ENCODE peak calls at places on chromosomes 16 and 17, in five cellular contexts. U is A549, Y is HCT116, K is GM12878, H is SK-N-SH. F is an unnamed sample.

GRCh38 chr16:9351440-9351839 is 260.0 kb downstream of the HAPSTR1 start:
- DNase-seq in U (no peak), Y (peak; percentile 12), K (no peak), H (no peak), F (no peak)

GRCh38 chr17:59330314-59330942 is 1.0 kb upstream of the YPEL2 start:
- DNase-seq in U (peak; percentile 76), Y (no peak), K (no peak), H (no peak), F (peak; percentile 14)

GRCh38 chr17:39929657-39930407 is 2.3 kb downstream of the LRRC3C start:
- DNase-seq in U (peak; percentile 36), Y (no peak), K (no peak), H (no peak), F (no peak)

GRCh38 chr16:75099738-75100615 is 16.6 kb downstream of the LDHD start:
- DNase-seq in U (no peak), Y (no peak), K (no peak), H (peak; percentile 29), F (peak; percentile 97)

GRCh38 chr17:61075988-61076387 is 323.7 kb upstream of the TBX2 start:
- DNase-seq in U (no peak), Y (no peak), K (no peak), H (no peak), F (no peak)

GRCh38 chr17:40648326-40648968 is 829 bp upstream of the SMARCE1 start:
- DNase-seq in U (peak; percentile 28), Y (no peak), K (no peak), H (no peak), F (no peak)

GRCh38 chr17:21302711-21303425 is 18.4 kb downstream of the MAP2K3 start:
- DNase-seq in U (no peak), Y (no peak), K (no peak), H (peak; percentile 52), F (no peak)

GRCh38 chr16:85652431-85653221 is 36.1 kb downstream of the GINS2 start:
- DNase-seq in U (peak; percentile 25), Y (no peak), K (no peak), H (peak; percentile 83), F (peak; percentile 32)

GRCh38 chr16:52384378-52384777 is 162.6 kb downstream of the TOX3 start:
- DNase-seq in U (no peak), Y (no peak), K (no peak), H (no peak), F (no peak)

GRCh38 chr17:31289790-31290189 is 7.2 kb downstream of the OMG start:
- DNase-seq in U (no peak), Y (no peak), K (no peak), H (no peak), F (no peak)

GRCh38 chr17:55883112-55883511 is 132.3 kb downstream of the PCTP start:
- DNase-seq in U (peak; percentile 3), Y (no peak), K (no peak), H (peak; percentile 7), F (no peak)

GRCh38 chr17:49861150-49861884 is 13.4 kb upstream of the TAC4 start:
- DNase-seq in U (peak; percentile 82), Y (no peak), K (no peak), H (peak; percentile 93), F (peak; percentile 67)

GRCh38 chr17:75406222-75406615 is 741 bp upstream of the GRB2 start:
- DNase-seq in U (no peak), Y (no peak), K (no peak), H (peak; percentile 27), F (peak; percentile 38)

GRCh38 chr17:40547079-40547784 is 18.0 kb downstream of the CCR7 start:
- DNase-seq in U (no peak), Y (no peak), K (no peak), H (no peak), F (peak; percentile 85)

GRCh38 chr17:74959826-74960738 is 12.5 kb downstream of the HID1 start:
- DNase-seq in U (peak; percentile 49), Y (no peak), K (no peak), H (no peak), F (no peak)

GRCh38 chr16:14529010-14529669 is 100.9 kb downstream of the PARN start:
- DNase-seq in U (peak; percentile 73), Y (peak; percentile 66), K (peak; percentile 81), H (peak; percentile 61), F (peak; percentile 81)

GRCh38 chr17:64056269-64057005 is 36.0 kb upstream of the ICAM2 start:
- DNase-seq in U (no peak), Y (no peak), K (peak; percentile 57), H (no peak), F (no peak)

GRCh38 chr16:17557480-17557879 is 86.7 kb upstream of the XYLT1 start:
- DNase-seq in U (no peak), Y (no peak), K (no peak), H (no peak), F (no peak)

GRCh38 chr16:69049146-69049545 is 56.3 kb upstream of the HAS3 start:
- DNase-seq in U (peak; percentile 43), Y (no peak), K (no peak), H (no peak), F (no peak)

GRCh38 chr17:66676421-66676820 is 158.5 kb upstream of the CACNG5 start:
- DNase-seq in U (peak; percentile 92), Y (peak; percentile 71), K (no peak), H (no peak), F (no peak)

GRCh38 chr16:54176376-54176901 is 110.1 kb downstream of the IRX3 start:
- DNase-seq in U (no peak), Y (no peak), K (no peak), H (no peak), F (peak; percentile 70)

GRCh38 chr17:67818110-67819002 is 6.9 kb upstream of the BPTF start:
- DNase-seq in U (no peak), Y (no peak), K (peak; percentile 88), H (no peak), F (no peak)

GRCh38 chr17:34539881-34540280 is 39.5 kb upstream of the TMEM132E start:
- DNase-seq in U (no peak), Y (no peak), K (no peak), H (no peak), F (no peak)

GRCh38 chr17:44608732-44609435 is 47.4 kb upstream of the MEIOC start:
- DNase-seq in U (no peak), Y (no peak), K (no peak), H (peak; percentile 69), F (no peak)

GRCh38 chr16:47574091-47575054 is 113.2 kb downstream of the PHKB start:
- DNase-seq in U (no peak), Y (no peak), K (peak; percentile 39), H (no peak), F (peak; percentile 27)

GRCh38 chr17:82202981-82203380 is 9.7 kb downstream of the CCDC57 start:
- DNase-seq in U (no peak), Y (no peak), K (no peak), H (peak; percentile 10), F (no peak)

GRCh38 chr17:82204831-82205719 is 7.6 kb downstream of the CCDC57 start:
- DNase-seq in U (peak; percentile 70), Y (no peak), K (no peak), H (peak; percentile 58), F (peak; percentile 74)

GRCh38 chr17:82201498-82201910 is 11.1 kb downstream of the CCDC57 start:
- DNase-seq in U (no peak), Y (no peak), K (no peak), H (peak; percentile 16), F (no peak)

GRCh38 chr17:82203920-82204319 is 8.7 kb downstream of the CCDC57 start:
- DNase-seq in U (no peak), Y (no peak), K (no peak), H (peak; percentile 14), F (no peak)

DNA sequence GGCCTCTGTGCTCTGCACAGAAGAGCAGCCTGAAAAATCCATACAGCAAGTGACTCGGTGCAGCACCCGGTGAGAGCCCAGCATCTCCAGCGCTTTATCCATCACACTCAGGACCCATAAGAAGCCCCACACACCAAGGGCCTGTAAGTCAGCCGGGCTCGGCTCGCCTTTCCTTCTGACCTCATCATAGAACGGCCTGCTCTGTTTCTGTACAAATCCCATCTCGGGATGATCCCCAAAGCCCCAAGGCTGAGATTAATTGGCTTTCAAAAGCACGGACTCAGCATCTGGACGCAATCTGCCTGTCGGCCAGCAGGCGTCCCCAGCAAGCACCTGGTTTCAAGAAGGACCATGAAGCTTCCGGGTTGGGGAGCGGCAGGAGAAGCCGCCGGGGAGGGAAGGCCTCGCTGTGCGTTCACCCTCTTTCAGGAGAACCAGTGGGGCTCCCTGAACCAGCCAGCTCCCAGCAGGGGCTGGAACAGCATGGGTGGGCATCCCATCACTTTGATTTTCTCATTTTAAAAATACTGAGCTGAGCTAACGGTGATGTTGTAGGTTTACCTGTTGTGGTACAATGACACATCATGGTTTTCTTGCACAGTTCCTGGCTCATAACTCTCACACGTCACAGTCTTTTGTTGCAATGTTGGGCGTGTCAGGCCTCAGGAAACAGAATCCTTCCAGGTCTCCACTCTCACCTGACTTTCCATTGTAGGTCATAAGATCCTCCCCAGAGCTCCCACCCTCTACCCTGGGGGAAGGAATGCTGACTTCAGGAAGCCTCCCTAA is 6.7 kb downstream of the CCDC57 start:
- DNase-seq in U (peak; percentile 91), Y (peak; percentile 93), K (no peak), H (peak; percentile 92), F (peak; percentile 87)
- TF ChIP-seq MAX in U (peak; percentile 79), Y (peak; percentile 80), K (peak; percentile 49), H (peak; percentile 87), F (peak; percentile 55)

GRCh38 chr17:81287155-81287554 is 8.0 kb downstream of the SLC38A10 start:
- DNase-seq in U (no peak), Y (no peak), K (no peak), H (no peak), F (no peak)

GRCh38 chr17:81286491-81287145 is 8.5 kb downstream of the SLC38A10 start:
- DNase-seq in U (no peak), Y (no peak), K (no peak), H (no peak), F (no peak)

GRCh38 chr17:81287741-81288430 is 7.2 kb downstream of the SLC38A10 start:
- DNase-seq in U (no peak), Y (no peak), K (no peak), H (no peak), F (peak; percentile 45)

GRCh38 chr17:81285179-81285878 is 9.8 kb downstream of the SLC38A10 start:
- DNase-seq in U (no peak), Y (no peak), K (no peak), H (no peak), F (peak; percentile 92)

GRCh38 chr17:81285894-81286293 is 9.2 kb downstream of the SLC38A10 start:
- DNase-seq in U (no peak), Y (no peak), K (no peak), H (no peak), F (no peak)
- TF ChIP-seq MAX in U (no peak), Y (no peak), K (no peak), H (no peak), F (no peak)

GRCh38 chr17:7572588-7573323 is 6.7 kb upstream of the CD68 start:
- DNase-seq in U (peak; percentile 100), Y (peak; percentile 98), K (peak; percentile 98), H (peak; percentile 97), F (peak; percentile 97)
- TF ChIP-seq MAX in U (peak; percentile 46), Y (no peak), K (no peak), H (no peak), F (no peak)

GRCh38 chr17:28057731-28058246 is 15.3 kb downstream of the NLK start:
- DNase-seq in U (no peak), Y (no peak), K (peak; percentile 84), H (no peak), F (peak; percentile 25)
- TF ChIP-seq MAX in U (no peak), Y (no peak), K (no peak), H (no peak), F (no peak)